ENCODE peak calls at places on chromosomes 3 and 15, in nine cellular contexts. T is suprapubic skin; Q is CD8-positive, alpha-beta memory T cell; P is OCI-LY7; X is sigmoid colon; A is endodermal cell; H is GM23338; S is CD8-positive, alpha-beta T cell; W is right atrium auricular region. O is an unnamed sample.

GRCh38 chr15:98904466-98905048 is 103.0 kb downstream of the PGPEP1L start:
- DNase-seq in T (no peak), Q (no peak), P (peak; percentile 39), X (peak; percentile 60), A (peak; percentile 83), H (peak; percentile 70), S (no peak), W (no peak), O (no peak)

GRCh38 chr3:101633186-101633585 is 43.7 kb downstream of the ZBTB11 start:
- DNase-seq in T (no peak), Q (no peak), P (no peak), X (no peak), A (no peak), H (no peak), S (no peak), W (no peak), O (no peak)

GRCh38 chr3:101195951-101196713 is 124.2 kb downstream of the IMPG2 start:
- DNase-seq in T (no peak), Q (no peak), P (peak; percentile 19), X (no peak), A (no peak), H (peak; percentile 83), S (no peak), W (no peak), O (no peak)

GRCh38 chr3:141746962-141747361 is 8.9 kb downstream of the RNF7 start:
- DNase-seq in T (no peak), Q (no peak), P (no peak), X (no peak), A (no peak), H (no peak), S (no peak), W (no peak), O (no peak)

GRCh38 chr15:82805994-82806406 is at the start of gene FSD2:
- DNase-seq in T (no peak), Q (no peak), P (peak; percentile 89), X (no peak), A (no peak), H (no peak), S (no peak), W (peak; percentile 62), O (peak; percentile 62)

GRCh38 chr3:144865886-144866285 is 894.3 kb downstream of the DIPK2A start:
- DNase-seq in T (no peak), Q (no peak), P (no peak), X (no peak), A (peak; percentile 57), H (no peak), S (no peak), W (no peak), O (no peak)

GRCh38 chr3:153219147-153219546 is 57.1 kb downstream of the RAP2B start:
- DNase-seq in T (no peak), Q (no peak), P (no peak), X (no peak), A (no peak), H (no peak), S (no peak), W (no peak), O (no peak)

GRCh38 chr3:38114052-38114874 is 22.7 kb downstream of the ACAA1 start:
- DNase-seq in T (peak; percentile 59), Q (no peak), P (no peak), X (peak; percentile 55), A (peak; percentile 34), H (no peak), S (no peak), W (no peak), O (peak; percentile 39)

GRCh38 chr3:31288641-31289100 is 244.1 kb upstream of the STT3B start:
- DNase-seq in T (no peak), Q (no peak), P (no peak), X (no peak), A (peak; percentile 75), H (peak; percentile 46), S (no peak), W (peak; percentile 60), O (no peak)

GRCh38 chr3:60839242-60839641 is 412.0 kb downstream of the FHIT start:
- DNase-seq in T (no peak), Q (no peak), P (no peak), X (no peak), A (peak; percentile 53), H (peak; percentile 31), S (no peak), W (no peak), O (no peak)

GRCh38 chr3:135145581-135145980 is 350.5 kb downstream of the EPHB1 start:
- DNase-seq in T (no peak), Q (no peak), P (no peak), X (no peak), A (no peak), H (no peak), S (no peak), W (no peak), O (no peak)

GRCh38 chr3:190492129-190492528 is 21.8 kb upstream of the IL1RAP start:
- DNase-seq in T (no peak), Q (no peak), P (no peak), X (no peak), A (no peak), H (no peak), S (no peak), W (no peak), O (no peak)

GRCh38 chr15:88656760-88657221 is 18.0 kb downstream of the ISG20 start:
- DNase-seq in T (peak; percentile 77), Q (no peak), P (peak; percentile 93), X (peak; percentile 59), A (no peak), H (no peak), S (no peak), W (peak; percentile 52), O (no peak)

GRCh38 chr3:191363221-191363620 is 32.9 kb upstream of the UTS2B start:
- DNase-seq in T (no peak), Q (no peak), P (no peak), X (no peak), A (no peak), H (no peak), S (no peak), W (no peak), O (no peak)

GRCh38 chr3:40768536-40768935 is 243.8 kb downstream of the ZNF621 start:
- DNase-seq in T (no peak), Q (no peak), P (no peak), X (no peak), A (no peak), H (no peak), S (no peak), W (no peak), O (no peak)

GRCh38 chr15:92634046-92634445 is 21.5 kb downstream of the FAM174B start:
- DNase-seq in T (peak; percentile 40), Q (no peak), P (no peak), X (no peak), A (peak; percentile 48), H (no peak), S (no peak), W (no peak), O (no peak)
- H3K27ac ChIP-seq in T (no peak overlapping the region), Q (no peak overlapping the region), P (no peak overlapping the region), X (no peak overlapping the region), A (no peak overlapping the region), H (no peak overlapping the region), S (no peak overlapping the region), W (peak overlapping the region; percentile 43), O (no peak overlapping the region)

GRCh38 chr3:52015431-52016256 is 19.9 kb upstream of the RPL29 start:
- DNase-seq in T (no peak), Q (no peak), P (no peak), X (no peak), A (no peak), H (no peak), S (no peak), W (no peak), O (no peak)

GRCh38 chr3:52020796-52021195 is 25.1 kb upstream of the RPL29 start:
- DNase-seq in T (no peak), Q (no peak), P (no peak), X (no peak), A (no peak), H (no peak), S (no peak), W (no peak), O (no peak)

GRCh38 chr3:52017467-52018065 is 21.9 kb upstream of the RPL29 start:
- DNase-seq in T (no peak), Q (no peak), P (no peak), X (no peak), A (no peak), H (no peak), S (no peak), W (no peak), O (no peak)

GRCh38 chr3:52019352-52020080 is 23.8 kb upstream of the RPL29 start:
- DNase-seq in T (no peak), Q (no peak), P (no peak), X (no peak), A (no peak), H (no peak), S (no peak), W (peak; percentile 68), O (no peak)

GRCh38 chr3:52018319-52019000 is 22.8 kb upstream of the RPL29 start:
- DNase-seq in T (no peak), Q (no peak), P (no peak), X (no peak), A (no peak), H (no peak), S (no peak), W (no peak), O (no peak)
- H3K4me1 ChIP-seq in T (peaks cover 10% of the 10 kb centered on the region), Q (no peaks in the 10 kb centered on the region), P (peaks cover under 1% of the 10 kb centered on the region), X (peaks cover 23% of the 10 kb centered on the region), A (no peaks in the 10 kb centered on the region), H (peaks cover 3% of the 10 kb centered on the region), S (no peaks in the 10 kb centered on the region), W (peaks cover 94% of the 10 kb centered on the region), O (no peaks in the 10 kb centered on the region)

GRCh38 chr3:23633261-23633960 is 172.3 kb upstream of the UBE2E1 start:
- DNase-seq in T (no peak), Q (no peak), P (no peak), X (no peak), A (no peak), H (no peak), S (no peak), W (no peak), O (no peak)

GRCh38 chr3:23626442-23626841 is 179.3 kb upstream of the UBE2E1 start:
- DNase-seq in T (no peak), Q (no peak), P (no peak), X (no peak), A (peak; percentile 7), H (no peak), S (no peak), W (no peak), O (no peak)

GRCh38 chr3:23623841-23624240 is 181.9 kb upstream of the UBE2E1 start:
- DNase-seq in T (no peak), Q (no peak), P (no peak), X (no peak), A (peak; percentile 17), H (no peak), S (no peak), W (no peak), O (no peak)

GRCh38 chr3:23624305-23624704 is 181.4 kb upstream of the UBE2E1 start:
- DNase-seq in T (no peak), Q (no peak), P (no peak), X (no peak), A (peak; percentile 19), H (no peak), S (no peak), W (no peak), O (no peak)

GRCh38 chr3:23629181-23629893 is 176.4 kb upstream of the UBE2E1 start:
- DNase-seq in T (no peak), Q (no peak), P (no peak), X (no peak), A (peak; percentile 35), H (no peak), S (no peak), W (no peak), O (no peak)
- H3K27ac ChIP-seq in T (no peak overlapping the region), Q (no peak overlapping the region), P (no peak overlapping the region), X (no peak overlapping the region), A (no peak overlapping the region), H (no peak overlapping the region), S (no peak overlapping the region), W (no peak overlapping the region), O (no peak overlapping the region)

GRCh38 chr15:78033864-78034263 is 43.6 kb downstream of the TBC1D2B start:
- DNase-seq in T (no peak), Q (peak; percentile 50), P (no peak), X (no peak), A (no peak), H (no peak), S (peak; percentile 42), W (no peak), O (peak; percentile 75)
- H3K4me1 ChIP-seq in T (peaks cover 55% of the 10 kb centered on the region), Q (peaks cover 58% of the 10 kb centered on the region), P (peaks cover 57% of the 10 kb centered on the region), X (peaks cover 34% of the 10 kb centered on the region), A (no peaks in the 10 kb centered on the region), H (no peaks in the 10 kb centered on the region), S (peaks cover 57% of the 10 kb centered on the region), W (peaks cover 40% of the 10 kb centered on the region), O (peaks cover 24% of the 10 kb centered on the region)

O was measured in Peyer's patch.